ENCODE peak calls at places on chromosomes 1 and 21, in six cellular contexts. K, B, N, Y, A and P are unnamed samples. For H3K4me1 and H3K27me3, the result is how much of the 10 kb centered on the place peaks cover.

GRCh38 chr1:225998560-225999226 is 450 bp downstream of the SDE2 start:
- DNase-seq in N (no peak), A (no peak), B (no peak), Y (no peak), K (peak), P (no peak)

GRCh38 chr21:34835526-34835925 is 166.7 kb downstream of the CLIC6 start:
- DNase-seq in N (peak), K (no peak), Y (no peak), B (no peak), A (no peak), P (no peak)

GRCh38 chr1:8663915-8664331 is 153.5 kb downstream of the RERE start:
- DNase-seq in Y (peak), K (no peak), A (no peak), N (no peak), B (no peak), P (no peak)

GRCh38 chr1:208241541-208241940 is 2.6 kb downstream of the PLXNA2 start:
- DNase-seq in N (no peak), K (no peak), Y (no peak), A (no peak), B (no peak), P (no peak)

GRCh38 chr1:64516803-64517568 is 47.1 kb downstream of the CACHD1 start:
- DNase-seq in Y (no peak), B (no peak), N (no peak), A (no peak), K (peak), P (no peak)

GRCh38 chr1:52569333-52570265 is 16.7 kb upstream of the TUT4 start:
- DNase-seq in K (no peak), Y (no peak), N (no peak), B (no peak), A (no peak), P (no peak)

GRCh38 chr1:65688848-65689247 is 103.8 kb upstream of the PDE4B start:
- DNase-seq in A (no peak), K (no peak), B (peak), Y (no peak), N (no peak), P (no peak)

GRCh38 chr1:230176871-230177411 is 109.9 kb downstream of the GALNT2 start:
- DNase-seq in A (peak), N (peak), Y (no peak), B (no peak), K (peak), P (peak)

GRCh38 chr21:43907751-43908150 is 42.7 kb downstream of the AGPAT3 start:
- DNase-seq in Y (no peak), B (no peak), N (no peak), A (no peak), K (no peak), P (no peak)

GRCh38 chr1:117466761-117467160 is 99.5 kb downstream of the MAN1A2 start:
- DNase-seq in A (no peak), Y (peak), N (no peak), K (peak), B (no peak), P (no peak)

GRCh38 chr21:33036430-33037162 is 10.9 kb downstream of the OLIG2 start:
- DNase-seq in Y (no peak), K (peak), A (peak), N (no peak), B (no peak), P (peak)

GRCh38 chr1:29498126-29499100 is 262.1 kb downstream of the PTPRU start:
- DNase-seq in B (no peak), A (no peak), K (peak), Y (no peak), N (no peak), P (peak)

GRCh38 chr1:67540733-67541125 is 110.5 kb upstream of the SERBP1 start:
- DNase-seq in A (no peak), Y (no peak), K (peak), N (no peak), B (no peak), P (no peak)

GRCh38 chr1:44543064-44543815 is 131.0 kb downstream of the TMEM53 start:
- DNase-seq in B (no peak), A (no peak), Y (no peak), N (no peak), K (no peak), P (no peak)

GRCh38 chr1:51512120-51512519 is 6.9 kb downstream of the EPS15 start:
- DNase-seq in K (no peak), A (no peak), B (no peak), Y (no peak), N (no peak), P (no peak)
- H3K4me1 ChIP-seq in K (under half), A (half or more), B (under half), Y (under half), N (half or more), P (under half)

GRCh38 chr1:53738205-53739108 is 507 bp downstream of the GLIS1 start:
- DNase-seq in Y (no peak), A (no peak), K (peak), B (peak), N (no peak), P (peak)
- H3K4me3 ChIP-seq in Y (peak), A (peak), K (peak), B (peak), N (peak), P (peak)

GRCh38 chr1:24319962-24320361 is 805 bp downstream of the GRHL3 start:
- DNase-seq in K (no peak), N (no peak), A (no peak), B (no peak), Y (no peak), P (no peak)
- H3K27me3 ChIP-seq in K (half or more), N (under half), A (half or more), B (under half), Y (under half), P (under half)

DNA sequence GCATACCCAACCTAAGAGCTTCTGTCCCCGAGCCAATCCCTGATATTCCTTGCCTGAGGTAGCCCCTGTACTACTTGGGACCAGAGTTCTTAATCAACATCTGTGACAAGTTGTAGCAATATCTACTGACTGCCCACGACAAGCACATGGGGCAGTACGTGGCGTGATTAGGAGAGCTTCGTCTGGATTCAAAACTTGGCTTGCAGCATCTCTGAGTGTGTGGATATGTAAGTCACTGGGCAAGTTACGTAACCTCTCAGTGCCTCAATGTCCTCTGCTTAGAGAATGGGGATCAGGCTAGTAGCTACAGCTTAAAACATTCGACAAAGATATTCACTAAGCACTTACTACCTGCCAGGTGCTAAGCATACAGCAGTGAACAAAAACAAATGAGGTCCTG is 5.0 kb downstream of the HSPG2 start:
- DNase-seq in N (peak), Y (no peak), K (peak), A (no peak), B (no peak), P (no peak)
- H3K4me1 ChIP-seq in N (half or more), Y (half or more), K (under half), A (half or more), B (half or more), P (under half)